ENCODE peak calls at places on chromosomes 1 and 21, in six cellular contexts. Y, S, I, T, H and F are unnamed samples.

GRCh38 chr1:240462766-240463410 is 149.1 kb downstream of the GREM2 start:
- DNase-seq in Y (no peak), S (no peak), I (no peak), T (peak), H (no peak), F (no peak)

GRCh38 chr1:180912801-180913616 is at the start of gene KIAA1614:
- DNase-seq in Y (peak), S (peak), I (no peak), T (peak), H (no peak), F (peak)

GRCh38 chr1:56473582-56474270 is 105.6 kb downstream of the PLPP3 start:
- DNase-seq in Y (no peak), S (peak), I (no peak), T (no peak), H (no peak), F (no peak)

GRCh38 chr21:39055167-39055767 is 128.0 kb downstream of the PSMG1 start:
- DNase-seq in Y (no peak), S (no peak), I (peak), T (no peak), H (no peak), F (no peak)

GRCh38 chr1:58454343-58454742 is 92.2 kb downstream of the OMA1 start:
- DNase-seq in Y (peak), S (no peak), I (no peak), T (no peak), H (no peak), F (no peak)

GRCh38 chr1:209685835-209686234 is 10.6 kb downstream of the G0S2 start:
- DNase-seq in Y (peak), S (no peak), I (no peak), T (no peak), H (no peak), F (no peak)

GRCh38 chr1:234602334-234603220 is 7.4 kb downstream of the IRF2BP2 start:
- DNase-seq in Y (no peak), S (peak), I (peak), T (peak), H (no peak), F (no peak)

GRCh38 chr1:19110266-19110927 is 99.7 kb downstream of the UBR4 start:
- DNase-seq in Y (no peak), S (no peak), I (no peak), T (no peak), H (no peak), F (no peak)

GRCh38 chr1:8285103-8285502 is 32.8 kb upstream of the SLC45A1 start:
- DNase-seq in Y (no peak), S (no peak), I (no peak), T (no peak), H (no peak), F (no peak)

GRCh38 chr1:97867127-97867526 is 53.7 kb downstream of the DPYD start:
- DNase-seq in Y (no peak), S (no peak), I (no peak), T (no peak), H (no peak), F (no peak)

GRCh38 chr1:50427818-50428779 is 4.9 kb upstream of the DMRTA2 start:
- DNase-seq in Y (peak), S (no peak), I (no peak), T (no peak), H (no peak), F (peak)

GRCh38 chr1:203126151-203126865 is 1.2 kb upstream of the ADORA1 start:
- DNase-seq in Y (peak), S (peak), I (no peak), T (peak), H (no peak), F (peak)

GRCh38 chr1:161021168-161021958 is 411 bp upstream of the F11R start:
- DNase-seq in Y (peak), S (peak), I (peak), T (peak), H (peak), F (peak)

GRCh38 chr1:247322849-247323586 is 8.6 kb downstream of the ZNF496 start:
- DNase-seq in Y (no peak), S (no peak), I (no peak), T (no peak), H (no peak), F (no peak)

GRCh38 chr1:204338997-204339396 is 20.7 kb downstream of the PLEKHA6 start:
- DNase-seq in Y (no peak), S (no peak), I (no peak), T (no peak), H (no peak), F (no peak)

GRCh38 chr21:41926068-41926806 is 27.6 kb downstream of the C2CD2 start:
- DNase-seq in Y (no peak), S (peak), I (no peak), T (peak), H (peak), F (no peak)

GRCh38 chr1:88053065-88053464 is 631.0 kb upstream of the PKN2 start:
- DNase-seq in Y (no peak), S (no peak), I (no peak), T (no peak), H (no peak), F (no peak)

GRCh38 chr1:111732718-111733117 is 6.5 kb downstream of the INKA2 start:
- DNase-seq in Y (no peak), S (no peak), I (no peak), T (no peak), H (no peak), F (no peak)

GRCh38 chr1:6121021-6121421 is 59.1 kb downstream of the CHD5 start:
- DNase-seq in Y (no peak), S (no peak), I (no peak), T (no peak), H (no peak), F (no peak)

GRCh38 chr1:159341736-159342135 is 39.6 kb downstream of the FCER1A start:
- DNase-seq in Y (no peak), S (no peak), I (no peak), T (no peak), H (no peak), F (no peak)

GRCh38 chr1:31792541-31792940 is 23.3 kb downstream of the SPOCD1 start:
- DNase-seq in Y (no peak), S (no peak), I (no peak), T (no peak), H (no peak), F (no peak)

DNA sequence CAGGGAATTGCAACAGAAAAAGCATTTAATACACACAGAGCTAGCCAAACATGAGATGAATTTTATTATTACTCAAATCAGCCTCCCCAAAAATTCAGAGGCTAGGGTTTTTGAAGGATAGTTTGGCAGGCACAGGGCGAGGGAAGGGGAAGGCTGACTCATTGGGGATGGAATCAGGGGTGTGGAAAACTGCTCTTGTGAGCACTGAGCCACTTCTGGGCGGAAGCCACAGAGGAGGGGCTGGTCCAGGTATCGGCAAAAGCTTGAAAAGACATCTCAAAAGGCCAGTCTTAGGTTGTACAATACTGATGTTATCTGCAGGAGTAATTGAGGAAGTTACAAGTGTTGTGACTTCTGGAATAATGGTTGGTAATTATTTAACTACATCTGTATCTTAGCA is 109.4 kb downstream of the TLR5 start:
- DNase-seq in Y (no peak), S (no peak), I (no peak), T (no peak), H (no peak), F (no peak)
- H3K23ac ChIP-seq in Y (no peak), S (no peak), I (no peak), T (no peak), H (no peak), F (no peak)

GRCh38 chr1:61498342-61498741 is 226.6 kb downstream of the TM2D1 start:
- DNase-seq in Y (no peak), S (no peak), I (no peak), T (no peak), H (no peak), F (no peak)

GRCh38 chr1:61504305-61504704 is 220.6 kb downstream of the TM2D1 start:
- DNase-seq in Y (no peak), S (no peak), I (no peak), T (no peak), H (no peak), F (no peak)

GRCh38 chr1:61506231-61506630 is 218.7 kb downstream of the TM2D1 start:
- DNase-seq in Y (no peak), S (no peak), I (no peak), T (no peak), H (no peak), F (no peak)

GRCh38 chr1:61504840-61505239 is 220.1 kb downstream of the TM2D1 start:
- DNase-seq in Y (no peak), S (peak), I (no peak), T (no peak), H (no peak), F (no peak)

DNA sequence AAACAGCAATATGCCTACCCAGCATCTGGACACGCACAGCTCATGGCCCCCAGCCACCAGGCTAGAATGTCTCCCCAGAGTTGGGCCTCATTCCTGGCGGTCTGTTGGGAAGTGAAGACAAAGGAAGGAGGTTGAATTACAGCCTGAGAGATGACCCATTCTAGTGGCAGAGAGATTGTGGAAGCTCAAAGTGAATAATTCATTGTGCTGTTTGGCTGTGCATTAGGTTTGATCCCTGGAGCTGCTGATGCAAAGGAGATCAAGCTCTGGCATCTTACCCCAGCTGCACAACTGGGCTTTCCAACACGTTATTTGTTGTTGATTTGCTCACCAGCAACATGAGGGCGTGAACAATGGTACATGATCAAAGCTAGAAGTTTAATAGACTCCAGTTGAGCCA is 222.9 kb downstream of the TM2D1 start:
- DNase-seq in Y (no peak), S (no peak), I (no peak), T (no peak), H (no peak), F (no peak)
- H4K91ac ChIP-seq in Y (no peak), S (no peak), I (no peak), T (no peak), H (no peak), F (no peak)

GRCh38 chr1:214513394-214513793 is 38.0 kb downstream of the PTPN14 start:
- DNase-seq in Y (no peak), S (no peak), I (peak), T (no peak), H (no peak), F (no peak)
- H3K4ac ChIP-seq in Y (no peak), S (no peak), I (no peak), T (no peak), H (no peak), F (no peak)

GRCh38 chr1:156130578-156130942 is 16.0 kb downstream of the LMNA start:
- DNase-seq in Y (no peak), S (no peak), I (no peak), T (no peak), H (no peak), F (no peak)

GRCh38 chr1:156128749-156129682 is 14.5 kb downstream of the LMNA start:
- DNase-seq in Y (no peak), S (peak), I (peak), T (peak), H (no peak), F (no peak)

GRCh38 chr1:156126043-156126700 is 11.7 kb downstream of the LMNA start:
- DNase-seq in Y (peak), S (peak), I (peak), T (peak), H (no peak), F (no peak)

GRCh38 chr1:156126701-156127534 is 12.4 kb downstream of the LMNA start:
- DNase-seq in Y (no peak), S (peak), I (peak), T (peak), H (no peak), F (no peak)

DNA sequence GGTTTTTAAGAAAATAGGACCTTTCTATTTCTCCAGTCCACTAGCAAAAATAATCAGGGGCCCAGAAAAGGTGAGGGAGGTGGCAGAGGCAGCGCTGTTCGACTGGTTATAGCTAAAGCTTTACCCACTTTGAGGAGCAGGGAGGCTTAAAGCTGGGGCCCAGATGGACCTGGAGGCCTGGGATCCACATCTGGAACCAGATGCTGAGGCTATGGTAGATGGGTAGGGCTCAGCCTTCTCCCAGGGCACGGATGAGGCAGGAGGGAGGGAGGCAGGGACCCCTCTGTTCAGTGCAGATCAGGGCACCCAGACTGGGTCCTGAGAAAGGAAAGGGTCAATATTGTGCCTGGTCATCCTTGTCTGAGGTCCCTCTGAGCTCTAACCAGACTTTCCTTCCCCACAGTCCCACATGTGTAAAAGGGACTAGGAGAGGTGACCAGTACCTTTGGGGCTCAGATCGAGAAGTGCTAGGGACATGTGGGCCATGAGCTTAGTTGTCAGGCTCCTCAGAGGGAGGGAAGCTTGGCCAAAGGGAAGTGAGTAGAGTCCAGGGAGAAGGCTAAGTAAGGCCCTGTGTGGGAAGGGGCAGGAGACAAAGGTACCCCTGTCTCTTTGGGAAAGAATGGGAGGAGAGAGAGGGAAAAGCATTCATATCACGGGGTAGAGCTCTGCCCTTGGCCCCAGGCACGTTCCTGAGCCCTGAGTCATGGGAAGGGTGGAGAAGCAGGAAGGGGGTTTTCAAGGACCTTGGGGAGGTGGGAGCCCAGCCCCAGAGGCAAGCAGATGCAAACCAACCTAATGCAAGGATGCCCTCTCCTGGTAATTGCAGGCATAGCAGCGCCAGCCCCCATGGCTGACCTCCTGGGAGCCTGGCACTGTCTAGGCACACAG is 15.4 kb downstream of the LMNA start:
- DNase-seq in Y (peak), S (peak), I (peak), T (peak), H (peak), F (peak)
- H3K23ac ChIP-seq in Y (no peak), S (peak), I (no peak), T (peak), H (no peak), F (no peak)

GRCh38 chr1:65596768-65597167 is 176.3 kb downstream of the LEPR start:
- DNase-seq in Y (no peak), S (no peak), I (no peak), T (no peak), H (no peak), F (no peak)
- H4K91ac ChIP-seq in Y (no peak), S (no peak), I (no peak), T (no peak), H (no peak), F (no peak)

GRCh38 chr1:170562644-170563338 is 30.8 kb downstream of the GORAB start:
- DNase-seq in Y (peak), S (peak), I (peak), T (peak), H (peak), F (no peak)
- H3K4ac ChIP-seq in Y (no peak), S (peak), I (no peak), T (no peak), H (peak), F (no peak)

GRCh38 chr1:228083871-228084278 is 1.4 kb downstream of the ARF1 start:
- DNase-seq in Y (no peak), S (peak), I (no peak), T (peak), H (no peak), F (no peak)
- H3K23ac ChIP-seq in Y (no peak), S (peak), I (peak), T (peak), H (no peak), F (peak)